ENCODE peak calls at places on chromosomes 5 and 9, in four cellular contexts. K is adrenal gland, X is breast epithelium, T is ovary. Q is an unnamed sample. For H3K4me1, the result is how much of the 10 kb centered on the place peaks cover.

GRCh38 chr9:72365525-72366256 is 683 bp upstream of the ZFAND5 start:
- DNase-seq in K (peak), X (peak), T (peak), Q (peak)

GRCh38 chr5:35859101-35859661 is 2.5 kb downstream of the IL7R start:
- DNase-seq in K (no peak), X (no peak), T (no peak), Q (no peak)

GRCh38 chr5:78345485-78345884 is 14.9 kb upstream of the SCAMP1 start:
- DNase-seq in K (no peak), X (no peak), T (no peak), Q (no peak)

GRCh38 chr5:149048806-149049205 is 14.1 kb downstream of the SH3TC2 start:
- DNase-seq in K (no peak), X (no peak), T (no peak), Q (no peak)

GRCh38 chr5:139064613-139065012 is 133.6 kb downstream of the SIL1 start:
- DNase-seq in K (no peak), X (no peak), T (no peak), Q (no peak)

GRCh38 chr5:54774281-54775171 is 210.9 kb downstream of the ESM1 start:
- DNase-seq in K (peak), X (peak), T (peak), Q (peak)

GRCh38 chr5:53429706-53430105 is 50.7 kb upstream of the FST start:
- DNase-seq in K (no peak), X (no peak), T (no peak), Q (no peak)

GRCh38 chr5:147170603-147171002 is 64.2 kb upstream of the STK32A start:
- DNase-seq in K (peak), X (no peak), T (no peak), Q (no peak)

GRCh38 chr5:22896155-22896554 is 43.0 kb upstream of the CDH12 start:
- DNase-seq in K (no peak), X (no peak), T (no peak), Q (no peak)

GRCh38 chr9:37775216-37775919 is 9.5 kb downstream of the EXOSC3 start:
- DNase-seq in K (no peak), X (no peak), T (no peak), Q (no peak)

GRCh38 chr5:60350794-60351193 is 349.2 kb downstream of the DEPDC1B start:
- DNase-seq in K (no peak), X (no peak), T (no peak), Q (no peak)

GRCh38 chr5:142929602-142930001 is 159.4 kb downstream of the ARHGAP26 start:
- DNase-seq in K (peak), X (no peak), T (no peak), Q (no peak)

GRCh38 chr9:136965771-136966484 is 11.4 kb upstream of the PTGDS start:
- DNase-seq in K (peak), X (no peak), T (no peak), Q (no peak)

GRCh38 chr5:150523472-150524350 is 15.8 kb downstream of the NDST1 start:
- DNase-seq in K (peak), X (no peak), T (no peak), Q (peak)

GRCh38 chr5:133368009-133368408 is 244.3 kb downstream of the FSTL4 start:
- DNase-seq in K (no peak), X (no peak), T (no peak), Q (no peak)

GRCh38 chr9:135212961-135213360 is 125.5 kb downstream of the OLFM1 start:
- DNase-seq in K (no peak), X (no peak), T (no peak), Q (no peak)

GRCh38 chr9:114221706-114222465 is 66.5 kb downstream of the COL27A1 start:
- DNase-seq in K (no peak), X (no peak), T (no peak), Q (no peak)

GRCh38 chr5:144333336-144333920 is 162.8 kb downstream of the KCTD16 start:
- DNase-seq in K (no peak), X (no peak), T (no peak), Q (no peak)

GRCh38 chr9:100573655-100574260 is 4.1 kb upstream of the CAVIN4 start:
- DNase-seq in K (no peak), X (no peak), T (no peak), Q (no peak)

GRCh38 chr5:77277764-77278163 is 67.3 kb downstream of the PDE8B start:
- DNase-seq in K (no peak), X (no peak), T (no peak), Q (no peak)

GRCh38 chr5:77280036-77280435 is 69.6 kb downstream of the PDE8B start:
- DNase-seq in K (no peak), X (no peak), T (no peak), Q (no peak)

GRCh38 chr5:77281969-77282336 is 71.5 kb downstream of the PDE8B start:
- DNase-seq in K (no peak), X (no peak), T (no peak), Q (no peak)

GRCh38 chr5:77285442-77285841 is 75.0 kb downstream of the PDE8B start:
- DNase-seq in K (no peak), X (no peak), T (no peak), Q (no peak)

GRCh38 chr5:77282337-77283027 is 72.0 kb downstream of the PDE8B start:
- DNase-seq in K (no peak), X (no peak), T (no peak), Q (peak)
- TF ChIP-seq CTCF in K (no peak), X (no peak), T (no peak), Q (peak)

GRCh38 chr9:88775559-88775958 is 215.7 kb upstream of the S1PR3 start:
- DNase-seq in K (no peak), X (no peak), T (no peak), Q (no peak)

GRCh38 chr9:88773119-88773518 is 218.1 kb upstream of the S1PR3 start:
- DNase-seq in K (no peak), X (no peak), T (no peak), Q (no peak)

GRCh38 chr9:88772602-88773001 is 218.7 kb upstream of the S1PR3 start:
- DNase-seq in K (no peak), X (no peak), T (no peak), Q (no peak)

GRCh38 chr9:88775037-88775471 is 216.2 kb upstream of the S1PR3 start:
- DNase-seq in K (peak), X (no peak), T (no peak), Q (peak)

GRCh38 chr9:88773627-88774244 is 217.5 kb upstream of the S1PR3 start:
- DNase-seq in K (no peak), X (no peak), T (no peak), Q (no peak)
- H3K4me1 ChIP-seq in K (under half), X (under half), T (under half), Q (under half)

GRCh38 chr5:95857185-95857945 is 34.8 kb upstream of the GLRX start:
- DNase-seq in K (peak), X (peak), T (peak), Q (peak)
- TF ChIP-seq POLR2A in K (no peak), X (no peak), T (peak), Q (no peak)

GRCh38 chr9:29511680-29512079 is 1938.4 kb upstream of the C9orf72 start:
- DNase-seq in K (no peak), X (no peak), T (no peak), Q (no peak)
- TF ChIP-seq CTCF in K (no peak), X (no peak), T (no peak), Q (no peak)

GRCh38 chr9:93203713-93204469 is 20.0 kb downstream of the WNK2 start:
- DNase-seq in K (no peak), X (no peak), T (no peak), Q (no peak)
- H3K4me1 ChIP-seq in K (under half), X (under half), T (under half), Q (under half)